ENCODE peak calls at places on chromosomes 13 and 19, in five cellular contexts. R, H, U, Q and X are unnamed samples.
A peak's percentile ranks its signal among the peaks of the same experiment; 100 is the strongest.

GRCh38 chr13:46378411-46378810 is 8.6 kb downstream of the RUBCNL start:
- DNase-seq in R (no peak), H (no peak), U (no peak), Q (no peak), X (no peak)

GRCh38 chr19:48614436-48615144 is at the start of gene FAM83E:
- DNase-seq in R (no peak), H (peak; percentile 61), U (no peak), Q (peak; percentile 34), X (peak; percentile 92)

GRCh38 chr13:41897126-41897525 is 63.8 kb downstream of the VWA8 start:
- DNase-seq in R (no peak), H (no peak), U (no peak), Q (no peak), X (no peak)

GRCh38 chr13:106696719-106697118 is 128.8 kb upstream of the ARGLU1 start:
- DNase-seq in R (no peak), H (no peak), U (no peak), Q (no peak), X (no peak)

GRCh38 chr13:98565726-98566577 is 11.0 kb downstream of the STK24 start:
- DNase-seq in R (no peak), H (no peak), U (peak; percentile 51), Q (peak; percentile 52), X (peak; percentile 89)

GRCh38 chr13:112448621-112449544 is 72.7 kb downstream of the SPACA7 start:
- DNase-seq in R (no peak), H (no peak), U (no peak), Q (no peak), X (peak; percentile 31)

GRCh38 chr19:49200238-49200862 is 42.8 kb downstream of the TRPM4 start:
- DNase-seq in R (no peak), H (peak; percentile 58), U (no peak), Q (peak; percentile 61), X (no peak)

GRCh38 chr19:48962029-48962848 is 2.9 kb upstream of the FTL start:
- DNase-seq in R (peak; percentile 47), H (peak; percentile 94), U (peak; percentile 59), Q (peak; percentile 59), X (peak; percentile 92)

GRCh38 chr13:96848275-96848674 is 146.0 kb downstream of the OXGR1 start:
- DNase-seq in R (no peak), H (no peak), U (no peak), Q (no peak), X (no peak)

GRCh38 chr19:51497666-51498065 is 3.9 kb downstream of the SIGLEC12 start:
- DNase-seq in R (no peak), H (no peak), U (no peak), Q (no peak), X (no peak)

GRCh38 chr13:92074658-92075057 is 676.2 kb downstream of the GPC5 start:
- DNase-seq in R (no peak), H (peak; percentile 16), U (no peak), Q (no peak), X (no peak)

GRCh38 chr19:12864721-12865715 is 16.2 kb downstream of the DNASE2 start:
- DNase-seq in R (no peak), H (no peak), U (no peak), Q (no peak), X (peak; percentile 68)

DNA sequence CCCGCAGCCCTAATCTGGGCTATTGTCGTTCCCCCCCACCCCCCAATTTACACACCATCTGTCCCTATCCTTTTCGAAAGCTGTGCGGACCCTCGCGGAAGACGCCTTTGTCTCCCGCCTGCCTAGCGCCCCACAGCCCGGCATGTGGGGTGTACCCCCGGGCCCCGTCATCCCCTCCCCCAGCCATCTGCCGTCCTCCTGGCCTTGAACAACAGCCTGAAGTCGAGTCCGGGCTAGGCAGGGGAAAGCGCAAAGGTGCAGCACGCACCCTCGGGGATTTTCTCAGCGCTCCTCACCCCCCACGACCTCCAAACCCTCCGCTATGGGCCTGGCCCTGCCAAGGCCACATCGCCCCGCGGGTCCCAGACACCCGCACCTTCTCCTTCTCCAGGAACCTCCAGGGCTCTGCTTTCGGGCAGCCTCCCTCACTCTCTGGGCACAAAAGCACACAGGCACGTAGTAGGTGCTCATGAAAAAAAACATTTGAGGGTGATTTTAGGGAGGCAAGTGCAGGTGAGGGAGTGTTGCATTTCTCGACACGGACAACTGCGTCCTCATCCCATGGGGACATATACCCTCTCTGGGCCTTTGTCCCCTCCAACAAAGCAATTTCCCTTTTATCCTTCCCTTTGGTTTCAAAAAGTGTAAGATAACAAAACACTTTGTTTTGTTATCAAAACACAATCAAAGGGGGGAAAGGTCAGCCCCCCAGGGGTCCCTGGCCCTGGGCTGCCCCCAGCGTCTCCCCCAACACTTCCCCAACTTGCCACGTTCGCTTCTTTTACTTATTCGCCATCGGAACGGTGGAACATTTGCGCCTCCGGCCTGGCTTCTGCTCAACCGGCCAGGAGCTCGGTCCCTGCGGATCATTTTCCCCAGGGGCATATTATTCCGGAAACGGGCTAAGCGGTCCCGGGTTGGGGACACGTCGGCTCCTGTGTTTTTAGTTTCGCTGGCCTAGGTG is 16.4 kb downstream of the CCDC124 start:
- DNase-seq in R (peak; percentile 31), H (no peak), U (no peak), Q (no peak), X (peak; percentile 76)
- H3K4me1 ChIP-seq in R (peaks cover 54% of the 10 kb centered on the region), H (peaks cover 36% of the 10 kb centered on the region), U (peaks cover 53% of the 10 kb centered on the region), Q (no peaks in the 10 kb centered on the region), X (peaks cover 20% of the 10 kb centered on the region)

DNA sequence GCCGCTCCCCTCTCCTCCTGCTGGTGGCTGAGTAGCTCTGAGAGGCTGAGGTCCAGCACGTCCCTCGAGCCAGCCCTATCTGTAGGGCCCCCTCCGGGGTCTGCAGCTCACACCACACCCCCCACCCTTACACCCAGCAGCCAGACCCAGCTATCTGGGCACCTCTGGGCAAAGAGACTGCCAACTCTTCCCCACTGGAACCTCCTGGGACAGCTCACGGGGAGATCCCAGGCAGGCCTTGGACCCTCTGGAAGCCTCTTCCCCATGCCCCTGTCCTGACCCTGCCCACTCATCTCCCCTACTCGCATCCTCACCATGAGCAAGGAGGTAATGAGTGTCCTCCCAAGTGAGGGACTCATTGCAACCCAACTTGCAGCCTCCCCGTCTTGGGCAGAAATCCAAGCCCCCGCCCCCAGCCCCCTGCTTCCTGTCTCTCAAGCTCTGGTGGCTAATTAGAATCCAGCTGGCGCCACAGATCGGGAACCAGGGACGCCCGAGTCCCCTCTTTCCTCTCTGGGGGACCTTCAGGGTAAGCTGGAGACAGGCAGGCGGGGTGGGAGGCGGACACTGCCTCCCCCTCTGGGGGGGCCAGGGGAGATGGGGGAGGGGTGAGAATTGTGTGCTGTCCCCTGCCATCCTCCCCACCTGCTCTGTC is 22.1 kb downstream of the ADGRL1 start:
- DNase-seq in R (no peak), H (no peak), U (no peak), Q (no peak), X (no peak)
- H3K27ac ChIP-seq in R (no peak overlapping the region), H (no peak overlapping the region), U (no peak overlapping the region), Q (no peak overlapping the region), X (no peak overlapping the region)

GRCh38 chr19:32676186-32676894 is 692 bp downstream of the RGS9BP start:
- DNase-seq in R (peak; percentile 33), H (peak; percentile 74), U (no peak), Q (peak; percentile 23), X (peak; percentile 83)

GRCh38 chr19:32674959-32675719 is at the start of gene ANKRD27:
- DNase-seq in R (peak; percentile 98), H (peak; percentile 99), U (peak; percentile 97), Q (peak; percentile 99), X (peak; percentile 99)

GRCh38 chr19:32676895-32677359 is 1.3 kb downstream of the RGS9BP start:
- DNase-seq in R (no peak), H (no peak), U (no peak), Q (no peak), X (peak; percentile 73)

GRCh38 chr19:32674153-32674958 is 624 bp downstream of the ANKRD27 start:
- DNase-seq in R (no peak), H (no peak), U (no peak), Q (peak; percentile 43), X (peak; percentile 56)

GRCh38 chr19:32675720-32676185 is at the start of gene RGS9BP:
- DNase-seq in R (no peak), H (peak; percentile 88), U (peak; percentile 85), Q (peak; percentile 89), X (peak; percentile 94)
- H3K4me3 ChIP-seq in R (peak within 1 kb of the TSS; percentile 92), H (peak within 1 kb of the TSS; percentile 84), U (peak within 1 kb of the TSS; percentile 92), Q (peak within 1 kb of the TSS; percentile 80), X (peak within 1 kb of the TSS; percentile 76)

GRCh38 chr19:4971424-4971793 is 2.5 kb downstream of the KDM4B start:
- DNase-seq in R (peak; percentile 26), H (no peak), U (no peak), Q (peak; percentile 55), X (no peak)
- H3K4me1 ChIP-seq in R (peaks cover 27% of the 10 kb centered on the region), H (peaks cover 43% of the 10 kb centered on the region), U (peaks cover 73% of the 10 kb centered on the region), Q (peaks cover 28% of the 10 kb centered on the region), X (peaks cover 18% of the 10 kb centered on the region)

GRCh38 chr13:58876473-58876872 is 1244.9 kb downstream of the PCDH17 start:
- DNase-seq in R (no peak), H (no peak), U (no peak), Q (no peak), X (no peak)
- H3K27ac ChIP-seq in R (no peak overlapping the region), H (no peak overlapping the region), U (no peak overlapping the region), Q (no peak overlapping the region), X (no peak overlapping the region)

DNA sequence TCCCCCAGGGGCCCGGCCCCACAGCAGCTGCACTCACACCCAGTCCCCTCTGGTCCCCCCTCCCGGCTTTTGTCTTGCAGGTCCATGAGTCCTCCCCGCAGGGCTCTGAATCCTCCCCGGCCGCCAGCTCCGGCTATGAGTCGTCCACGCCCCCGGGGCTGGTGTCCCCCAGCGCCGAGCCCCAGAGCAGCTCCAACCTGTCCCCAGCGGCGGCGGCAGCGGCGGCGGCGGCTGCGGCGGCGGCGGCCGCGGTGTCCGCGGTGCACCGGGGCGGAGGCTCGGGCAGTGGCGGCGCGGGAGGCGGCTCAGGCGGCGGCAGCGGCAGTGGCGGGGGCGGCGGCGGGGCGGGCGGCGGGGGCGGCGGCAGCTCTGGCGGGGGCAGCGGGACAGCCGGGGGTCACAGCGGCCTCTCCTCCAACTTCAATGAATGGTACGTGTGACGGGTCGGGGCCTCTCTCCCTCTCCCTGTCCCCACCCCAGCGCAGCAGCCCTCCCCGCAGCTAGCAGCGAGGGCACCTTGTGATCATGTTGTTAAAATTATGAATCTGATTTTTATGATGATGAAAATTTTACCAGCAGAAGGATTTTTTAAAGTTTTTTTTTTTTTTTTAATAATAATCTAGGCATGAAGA is 3.8 kb downstream of the ZIC2 start:
- DNase-seq in R (no peak), H (no peak), U (no peak), Q (no peak), X (no peak)
- H3K4me3 ChIP-seq in R (no peak overlapping the region), H (peak overlapping the region; percentile 92), U (no peak overlapping the region), Q (no peak overlapping the region), X (no peak overlapping the region)